ENCODE peak calls at places on chromosome 13, in six cellular contexts. O, L, U, G, T and W are unnamed samples.

GRCh38 chr13:67557642-67558241 is 327.6 kb upstream of the PCDH9 start:
- DNase-seq in O (peak), L (no peak), U (no peak), G (no peak), T (no peak), W (no peak)

GRCh38 chr13:44437356-44438233 is 64.0 kb downstream of the SERP2 start:
- DNase-seq in O (peak), L (peak), U (no peak), G (peak), T (peak), W (peak)

GRCh38 chr13:51000576-51001260 is 91.1 kb downstream of the RNASEH2B start:
- DNase-seq in O (peak), L (peak), U (no peak), G (peak), T (peak), W (peak)

GRCh38 chr13:101941095-101941777 is 460.6 kb downstream of the FGF14 start:
- DNase-seq in O (peak), L (peak), U (no peak), G (no peak), T (peak), W (no peak)

GRCh38 chr13:79722885-79723445 is 242.0 kb downstream of the NDFIP2 start:
- DNase-seq in O (no peak), L (no peak), U (no peak), G (no peak), T (peak), W (peak)

GRCh38 chr13:73825143-73825542 is 309.1 kb downstream of the KLF12 start:
- DNase-seq in O (no peak), L (no peak), U (no peak), G (no peak), T (no peak), W (no peak)

GRCh38 chr13:57553932-57554331 is 77.6 kb upstream of the PCDH17 start:
- DNase-seq in O (no peak), L (no peak), U (no peak), G (no peak), T (no peak), W (no peak)

GRCh38 chr13:25469179-25469545 is 97.4 kb downstream of the ATP8A2 start:
- DNase-seq in O (no peak), L (no peak), U (no peak), G (no peak), T (peak), W (no peak)

GRCh38 chr13:24693862-24694471 is 13.8 kb downstream of the ATP12A start:
- DNase-seq in O (peak), L (peak), U (peak), G (peak), T (peak), W (peak)

GRCh38 chr13:106714271-106714670 is 146.3 kb upstream of the ARGLU1 start:
- DNase-seq in O (no peak), L (no peak), U (no peak), G (no peak), T (no peak), W (no peak)

GRCh38 chr13:49421391-49421790 is 22.5 kb downstream of the CAB39L start:
- DNase-seq in O (no peak), L (no peak), U (no peak), G (peak), T (no peak), W (no peak)
- TF ChIP-seq CTCF in O (no peak), L (peak), U (no peak), G (no peak), T (no peak), W (no peak)

DNA sequence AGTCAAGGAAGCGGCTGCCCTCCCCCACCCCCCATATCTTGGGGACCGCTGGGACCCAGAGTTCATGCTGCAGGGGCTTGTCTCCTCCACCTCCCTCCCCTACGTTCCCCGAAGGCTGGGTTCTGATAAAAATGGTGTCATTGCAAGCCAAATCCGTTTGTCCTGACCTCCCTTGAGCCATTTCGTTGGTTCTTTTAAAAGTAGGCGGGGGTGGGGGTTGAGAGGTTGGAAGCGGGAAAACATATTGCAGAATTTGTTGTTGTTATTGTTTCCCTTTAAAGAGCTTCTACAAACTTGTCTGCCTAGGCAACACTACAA is 710 bp downstream of the CLDN10 start:
- DNase-seq in O (no peak), L (no peak), U (no peak), G (no peak), T (no peak), W (no peak)
- H3K4me3 ChIP-seq in O (no peak), L (no peak), U (peak), G (no peak), T (no peak), W (no peak)

DNA sequence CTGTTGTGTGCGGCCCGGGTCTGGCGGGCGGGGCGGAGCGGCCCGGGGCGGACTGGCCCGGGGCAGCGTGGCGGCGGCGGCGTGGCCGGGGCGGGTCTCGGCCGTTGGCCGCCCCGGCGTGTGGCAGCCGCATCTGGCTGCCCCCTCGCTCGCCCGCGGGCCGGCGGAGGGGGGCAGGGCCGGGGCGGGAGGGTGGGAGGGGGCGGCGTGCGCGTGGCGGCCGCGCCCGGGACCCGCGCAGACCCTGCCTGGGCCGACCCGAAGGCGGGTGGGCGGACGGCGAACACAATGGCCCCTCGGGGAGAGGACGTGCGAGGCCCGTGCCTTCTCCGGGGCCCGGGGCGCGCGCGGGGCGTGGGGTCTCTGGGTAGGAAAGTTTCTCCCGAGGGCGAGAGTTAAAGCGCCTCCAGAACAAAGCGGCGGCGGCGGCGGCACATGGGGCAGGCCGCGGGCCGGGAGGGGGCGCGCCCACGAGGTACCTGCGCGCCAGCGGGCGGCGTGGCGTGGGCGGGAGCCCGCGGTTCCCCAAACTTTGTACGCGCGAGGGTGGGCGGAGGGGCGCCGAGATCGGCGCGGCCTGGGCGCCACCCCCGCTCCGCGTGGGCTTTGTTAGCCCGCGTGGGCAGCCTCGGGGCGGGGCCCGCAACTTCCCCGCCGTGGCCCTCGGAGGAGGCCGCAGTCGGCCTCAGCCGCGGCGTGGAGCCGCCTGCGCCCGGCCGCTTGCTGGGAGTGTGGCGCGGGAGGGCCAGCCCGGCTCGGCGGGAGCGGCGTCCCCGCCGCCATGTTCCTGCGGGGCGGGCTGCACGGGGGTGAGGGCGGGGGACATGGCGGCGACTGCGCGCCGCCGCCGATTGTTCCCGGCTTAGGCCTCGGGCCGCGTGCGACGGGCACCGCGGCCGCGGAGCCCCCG is 764 bp downstream of the MIR17HG start:
- DNase-seq in O (no peak), L (no peak), U (peak), G (peak), T (peak), W (peak)
- TF ChIP-seq CTCF in O (no peak), L (no peak), U (no peak), G (no peak), T (no peak), W (no peak)

GRCh38 chr13:71760226-71760591 is 106.8 kb downstream of the DACH1 start:
- DNase-seq in O (no peak), L (no peak), U (no peak), G (no peak), T (no peak), W (no peak)

GRCh38 chr13:71754407-71754974 is 112.5 kb downstream of the DACH1 start:
- DNase-seq in O (peak), L (no peak), U (no peak), G (no peak), T (no peak), W (no peak)

GRCh38 chr13:71758823-71759222 is 108.2 kb downstream of the DACH1 start:
- DNase-seq in O (no peak), L (no peak), U (no peak), G (no peak), T (no peak), W (no peak)

GRCh38 chr13:71759506-71760225 is 107.3 kb downstream of the DACH1 start:
- DNase-seq in O (peak), L (peak), U (no peak), G (no peak), T (no peak), W (no peak)
- H3K4me3 ChIP-seq in O (no peak), L (no peak), U (no peak), G (no peak), T (no peak), W (no peak)

GRCh38 chr13:45690636-45691035 is 11.5 kb upstream of the CBY2 start:
- DNase-seq in O (no peak), L (no peak), U (no peak), G (no peak), T (no peak), W (no peak)
- TF ChIP-seq CTCF in O (no peak), L (no peak), U (no peak), G (no peak), T (no peak), W (no peak)

GRCh38 chr13:114070098-114070799 is 62.2 kb downstream of the RASA3 start:
- DNase-seq in O (no peak), L (no peak), U (peak), G (no peak), T (no peak), W (no peak)

GRCh38 chr13:114071441-114071840 is 61.0 kb downstream of the RASA3 start:
- DNase-seq in O (peak), L (no peak), U (peak), G (no peak), T (peak), W (no peak)

GRCh38 chr13:114067886-114068722 is 64.3 kb downstream of the RASA3 start:
- DNase-seq in O (no peak), L (no peak), U (peak), G (no peak), T (no peak), W (no peak)

GRCh38 chr13:114068723-114069322 is 63.6 kb downstream of the RASA3 start:
- DNase-seq in O (peak), L (no peak), U (peak), G (no peak), T (peak), W (peak)

GRCh38 chr13:114069376-114070097 is 62.9 kb downstream of the RASA3 start:
- DNase-seq in O (no peak), L (no peak), U (peak), G (no peak), T (no peak), W (no peak)
- H3K4me3 ChIP-seq in O (no peak), L (no peak), U (no peak), G (no peak), T (no peak), W (no peak)

GRCh38 chr13:30355405-30355741 is 48.0 kb upstream of the KATNAL1 start:
- DNase-seq in O (no peak), L (no peak), U (peak), G (no peak), T (no peak), W (no peak)
- TF ChIP-seq CTCF in O (no peak), L (peak), U (peak), G (no peak), T (no peak), W (peak)